ENCODE peak calls at places on chromosomes 4 and X, in six cellular contexts. Y is endodermal cell; P is central memory CD4-positive, alpha-beta T cell; G is T-helper 2 cell; F is stimulated activated naive B cell treated with anti-CD40 and anti-IgM and Interleukin-4, amounts not matched to agents 10 μg/mL and 1 μg/mL and 100 μg/mL, for 72 hours; M is NCI-H2171. D is an unnamed sample.

GRCh38 chr4:107036602-107037151 is 564 bp upstream of the DKK2 start:
- DNase-seq in P (no peak), G (no peak), Y (no peak), F (no peak), M (no peak), D (no peak)

GRCh38 chrX:70826715-70827114 is 81.8 kb downstream of the TEX11 start:
- DNase-seq in G (no peak), P (no peak), F (no peak), M (peak; percentile 4), Y (no peak), D (no peak)

GRCh38 chrX:65883556-65883955 is 156.3 kb downstream of the VSIG4 start:
- DNase-seq in G (no peak), M (no peak), F (no peak), P (no peak), Y (no peak), D (no peak)

GRCh38 chr4:137531951-137532868 is at the start of gene PCDH18:
- DNase-seq in Y (peak; percentile 91), M (peak; percentile 19), G (peak; percentile 75), F (no peak), P (peak; percentile 6), D (no peak)

GRCh38 chrX:68833855-68834331 is 5.1 kb downstream of the EFNB1 start:
- DNase-seq in P (no peak), M (no peak), G (no peak), Y (peak; percentile 32), F (peak; percentile 23), D (no peak)

GRCh38 chrX:153474718-153475117 is 4.3 kb upstream of the HAUS7 start:
- DNase-seq in M (no peak), Y (peak; percentile 68), G (peak; percentile 50), F (peak; percentile 8), P (peak; percentile 47), D (no peak)

GRCh38 chr4:7045553-7045952 is 2.4 kb downstream of the TADA2B start:
- DNase-seq in P (no peak), F (no peak), M (no peak), G (no peak), Y (no peak), D (no peak)

GRCh38 chrX:17226736-17227135 is 148.3 kb upstream of the NHS start:
- DNase-seq in G (no peak), F (no peak), P (no peak), M (no peak), Y (no peak), D (no peak)

GRCh38 chr4:186701273-186701672 is 22.4 kb downstream of the FAT1 start:
- DNase-seq in G (no peak), F (no peak), M (no peak), Y (peak; percentile 87), P (no peak), D (no peak)

GRCh38 chrX:152137771-152138387 is 498 bp downstream of the MAGEA10 start:
- DNase-seq in M (no peak), P (no peak), F (no peak), Y (no peak), G (no peak), D (no peak)

GRCh38 chr4:159292137-159292896 is 189.4 kb downstream of the RAPGEF2 start:
- DNase-seq in F (no peak), P (no peak), Y (peak; percentile 62), M (no peak), G (no peak), D (no peak)

D was measured in GDM1.